ENCODE peak calls at places on chromosome 10, in six cellular contexts. One of them, this sample, is unnamed.

GRCh38 chr10:90602815-90603600 is 254.8 kb downstream of the HTR7 start:
- DNase-seq in mammary epithelial cell: peak; percentile 68
- DNase-seq in SW 1271: no peak
- DNase-seq in coronary artery: no peak
- DNase-seq in stimulated activated CD4-positive, alpha-beta T cell treated with anti-CD3 and anti-CD28 coated beads, Interleukin-1b, Interleukin-23, amount 100 ng/mL, for 24 hours: no peak
- DNase-seq in A172: peak; percentile 23
- DNase-seq in this sample: no peak

GRCh38 chr10:63368365-63368764 is 97.4 kb downstream of the JMJD1C start:
- DNase-seq in mammary epithelial cell: no peak
- DNase-seq in SW 1271: no peak
- DNase-seq in coronary artery: no peak
- DNase-seq in stimulated activated CD4-positive, alpha-beta T cell treated with anti-CD3 and anti-CD28 coated beads, Interleukin-1b, Interleukin-23, amount 100 ng/mL, for 24 hours: no peak
- DNase-seq in A172: no peak
- DNase-seq in this sample: no peak

GRCh38 chr10:97399843-97400545 is 1.1 kb downstream of the RRP12 start:
- DNase-seq in mammary epithelial cell: peak; percentile 70
- DNase-seq in SW 1271: peak; percentile 67
- DNase-seq in coronary artery: no peak
- DNase-seq in stimulated activated CD4-positive, alpha-beta T cell treated with anti-CD3 and anti-CD28 coated beads, Interleukin-1b, Interleukin-23, amount 100 ng/mL, for 24 hours: no peak
- DNase-seq in A172: peak; percentile 87
- DNase-seq in this sample: no peak

GRCh38 chr10:1299041-1299726 is 243.0 kb downstream of the WDR37 start:
- DNase-seq in mammary epithelial cell: no peak
- DNase-seq in SW 1271: no peak
- DNase-seq in coronary artery: no peak
- DNase-seq in stimulated activated CD4-positive, alpha-beta T cell treated with anti-CD3 and anti-CD28 coated beads, Interleukin-1b, Interleukin-23, amount 100 ng/mL, for 24 hours: no peak
- DNase-seq in A172: no peak
- DNase-seq in this sample: no peak

GRCh38 chr10:33102071-33102470 is 144.0 kb upstream of the ITGB1 start:
- DNase-seq in mammary epithelial cell: no peak
- DNase-seq in SW 1271: no peak
- DNase-seq in coronary artery: no peak
- DNase-seq in stimulated activated CD4-positive, alpha-beta T cell treated with anti-CD3 and anti-CD28 coated beads, Interleukin-1b, Interleukin-23, amount 100 ng/mL, for 24 hours: no peak
- DNase-seq in A172: no peak
- DNase-seq in this sample: no peak

GRCh38 chr10:22712959-22713852 is 1.2 kb downstream of the PIP4K2A start:
- DNase-seq in mammary epithelial cell: peak; percentile 19
- DNase-seq in SW 1271: no peak
- DNase-seq in coronary artery: no peak
- DNase-seq in stimulated activated CD4-positive, alpha-beta T cell treated with anti-CD3 and anti-CD28 coated beads, Interleukin-1b, Interleukin-23, amount 100 ng/mL, for 24 hours: peak; percentile 6
- DNase-seq in A172: no peak
- DNase-seq in this sample: peak; percentile 49

GRCh38 chr10:7245505-7245904 is 165.3 kb downstream of the SFMBT2 start:
- DNase-seq in mammary epithelial cell: no peak
- DNase-seq in SW 1271: no peak
- DNase-seq in coronary artery: no peak
- DNase-seq in stimulated activated CD4-positive, alpha-beta T cell treated with anti-CD3 and anti-CD28 coated beads, Interleukin-1b, Interleukin-23, amount 100 ng/mL, for 24 hours: no peak
- DNase-seq in A172: no peak
- DNase-seq in this sample: no peak

GRCh38 chr10:89516149-89516832 is 19.1 kb downstream of the SLC16A12 start:
- DNase-seq in mammary epithelial cell: peak; percentile 83
- DNase-seq in SW 1271: no peak
- DNase-seq in coronary artery: no peak
- DNase-seq in stimulated activated CD4-positive, alpha-beta T cell treated with anti-CD3 and anti-CD28 coated beads, Interleukin-1b, Interleukin-23, amount 100 ng/mL, for 24 hours: no peak
- DNase-seq in A172: peak; percentile 88
- DNase-seq in this sample: peak; percentile 69

GRCh38 chr10:93384006-93384405 is 98.1 kb downstream of the MYOF start:
- DNase-seq in mammary epithelial cell: peak; percentile 100
- DNase-seq in SW 1271: peak; percentile 67
- DNase-seq in coronary artery: no peak
- DNase-seq in stimulated activated CD4-positive, alpha-beta T cell treated with anti-CD3 and anti-CD28 coated beads, Interleukin-1b, Interleukin-23, amount 100 ng/mL, for 24 hours: no peak
- DNase-seq in A172: peak; percentile 95
- DNase-seq in this sample: no peak

GRCh38 chr10:90920986-90921643 is at the start of gene ANKRD1:
- DNase-seq in mammary epithelial cell: peak; percentile 75
- DNase-seq in SW 1271: peak; percentile 96
- DNase-seq in coronary artery: no peak
- DNase-seq in stimulated activated CD4-positive, alpha-beta T cell treated with anti-CD3 and anti-CD28 coated beads, Interleukin-1b, Interleukin-23, amount 100 ng/mL, for 24 hours: no peak
- DNase-seq in A172: peak; percentile 100
- DNase-seq in this sample: peak; percentile 71

GRCh38 chr10:74841265-74841973 is 15.0 kb downstream of the KAT6B start:
- DNase-seq in mammary epithelial cell: no peak
- DNase-seq in SW 1271: no peak
- DNase-seq in coronary artery: no peak
- DNase-seq in stimulated activated CD4-positive, alpha-beta T cell treated with anti-CD3 and anti-CD28 coated beads, Interleukin-1b, Interleukin-23, amount 100 ng/mL, for 24 hours: no peak
- DNase-seq in A172: no peak
- DNase-seq in this sample: peak; percentile 62

GRCh38 chr10:108791794-108792474 is 1131.4 kb downstream of the XPNPEP1 start:
- DNase-seq in mammary epithelial cell: no peak
- DNase-seq in SW 1271: no peak
- DNase-seq in coronary artery: no peak
- DNase-seq in stimulated activated CD4-positive, alpha-beta T cell treated with anti-CD3 and anti-CD28 coated beads, Interleukin-1b, Interleukin-23, amount 100 ng/mL, for 24 hours: no peak
- DNase-seq in A172: no peak
- DNase-seq in this sample: no peak

GRCh38 chr10:93820434-93820833 is 62.7 kb downstream of the LGI1 start:
- DNase-seq in mammary epithelial cell: peak; percentile 12
- DNase-seq in SW 1271: no peak
- DNase-seq in coronary artery: no peak
- DNase-seq in stimulated activated CD4-positive, alpha-beta T cell treated with anti-CD3 and anti-CD28 coated beads, Interleukin-1b, Interleukin-23, amount 100 ng/mL, for 24 hours: no peak
- DNase-seq in A172: peak; percentile 94
- DNase-seq in this sample: no peak

GRCh38 chr10:78868048-78868447 is 200.7 kb upstream of the ZMIZ1 start:
- DNase-seq in mammary epithelial cell: no peak
- DNase-seq in SW 1271: no peak
- DNase-seq in coronary artery: peak; percentile 63
- DNase-seq in stimulated activated CD4-positive, alpha-beta T cell treated with anti-CD3 and anti-CD28 coated beads, Interleukin-1b, Interleukin-23, amount 100 ng/mL, for 24 hours: no peak
- DNase-seq in A172: no peak
- DNase-seq in this sample: no peak

GRCh38 chr10:113485801-113486200 is 67.1 kb upstream of the HABP2 start:
- DNase-seq in mammary epithelial cell: no peak
- DNase-seq in SW 1271: no peak
- DNase-seq in coronary artery: no peak
- DNase-seq in stimulated activated CD4-positive, alpha-beta T cell treated with anti-CD3 and anti-CD28 coated beads, Interleukin-1b, Interleukin-23, amount 100 ng/mL, for 24 hours: no peak
- DNase-seq in A172: no peak
- DNase-seq in this sample: no peak

GRCh38 chr10:126252884-126253612 is 135.2 kb downstream of the ADAM12 start:
- DNase-seq in mammary epithelial cell: peak; percentile 70
- DNase-seq in SW 1271: peak; percentile 12
- DNase-seq in coronary artery: no peak
- DNase-seq in stimulated activated CD4-positive, alpha-beta T cell treated with anti-CD3 and anti-CD28 coated beads, Interleukin-1b, Interleukin-23, amount 100 ng/mL, for 24 hours: no peak
- DNase-seq in A172: peak; percentile 96
- DNase-seq in this sample: no peak

GRCh38 chr10:29501692-29502091 is 133.1 kb downstream of the SVIL start:
- DNase-seq in mammary epithelial cell: peak; percentile 87
- DNase-seq in SW 1271: peak; percentile 65
- DNase-seq in coronary artery: no peak
- DNase-seq in stimulated activated CD4-positive, alpha-beta T cell treated with anti-CD3 and anti-CD28 coated beads, Interleukin-1b, Interleukin-23, amount 100 ng/mL, for 24 hours: no peak
- DNase-seq in A172: peak; percentile 96
- DNase-seq in this sample: no peak

GRCh38 chr10:76113952-76114351 is 682.5 kb downstream of the LRMDA start:
- DNase-seq in mammary epithelial cell: peak; percentile 41
- DNase-seq in SW 1271: no peak
- DNase-seq in coronary artery: no peak
- DNase-seq in stimulated activated CD4-positive, alpha-beta T cell treated with anti-CD3 and anti-CD28 coated beads, Interleukin-1b, Interleukin-23, amount 100 ng/mL, for 24 hours: no peak
- DNase-seq in A172: peak; percentile 21
- DNase-seq in this sample: no peak

GRCh38 chr10:114684085-114684821 is 26.2 kb upstream of the ABLIM1 start:
- DNase-seq in mammary epithelial cell: no peak
- DNase-seq in SW 1271: no peak
- DNase-seq in coronary artery: peak; percentile 79
- DNase-seq in stimulated activated CD4-positive, alpha-beta T cell treated with anti-CD3 and anti-CD28 coated beads, Interleukin-1b, Interleukin-23, amount 100 ng/mL, for 24 hours: no peak
- DNase-seq in A172: no peak
- DNase-seq in this sample: peak; percentile 76

GRCh38 chr10:33509231-33509871 is 174.9 kb upstream of the NRP1 start:
- DNase-seq in mammary epithelial cell: peak; percentile 91
- DNase-seq in SW 1271: peak; percentile 93
- DNase-seq in coronary artery: no peak
- DNase-seq in stimulated activated CD4-positive, alpha-beta T cell treated with anti-CD3 and anti-CD28 coated beads, Interleukin-1b, Interleukin-23, amount 100 ng/mL, for 24 hours: peak; percentile 2
- DNase-seq in A172: peak; percentile 93
- DNase-seq in this sample: peak; percentile 44

GRCh38 chr10:43264987-43265798 is 1.7 kb downstream of the RASGEF1A start:
- DNase-seq in mammary epithelial cell: no peak
- DNase-seq in SW 1271: no peak
- DNase-seq in coronary artery: no peak
- DNase-seq in stimulated activated CD4-positive, alpha-beta T cell treated with anti-CD3 and anti-CD28 coated beads, Interleukin-1b, Interleukin-23, amount 100 ng/mL, for 24 hours: no peak
- DNase-seq in A172: no peak
- DNase-seq in this sample: no peak